ENCODE peak calls at places on chromosomes 4 and X, in eight cellular contexts. D is fibroblast of lung; Q is ascending aorta; R is NT2/D1; E is fibroblast of mammary gland; V is psoas muscle; W is H1; T is CD8-positive, alpha-beta memory T cell. J is an unnamed sample.

GRCh38 chr4:85005865-85006377 is 39.4 kb upstream of the WDFY3 start:
- DNase-seq in R (no peak), E (peak), Q (no peak), T (no peak), W (no peak), D (peak), V (no peak), J (peak)

GRCh38 chr4:38759077-38759789 is 23.6 kb downstream of the TLR10 start:
- DNase-seq in Q (peak), E (peak), T (peak), V (no peak), W (peak), R (no peak), D (peak), J (peak)

GRCh38 chr4:37516057-37516775 is 170.0 kb downstream of the RELL1 start:
- DNase-seq in D (peak), E (peak), W (no peak), Q (no peak), T (no peak), R (no peak), V (no peak), J (no peak)

GRCh38 chr4:74316397-74316796 is 8.1 kb downstream of the EPGN start:
- DNase-seq in D (no peak), R (no peak), W (no peak), T (no peak), E (no peak), Q (no peak), V (no peak), J (no peak)

GRCh38 chr4:136793848-136794247 is 738.4 kb downstream of the PCDH18 start:
- DNase-seq in T (no peak), E (peak), Q (no peak), R (no peak), W (no peak), D (no peak), V (no peak), J (no peak)

GRCh38 chrX:155535866-155536265 is 76.9 kb downstream of the TMLHE start:
- DNase-seq in E (no peak), T (no peak), Q (no peak), R (no peak), V (no peak), W (no peak), D (peak), J (no peak)

GRCh38 chr4:176838611-176839411 is 46.1 kb upstream of the VEGFC start:
- DNase-seq in T (no peak), E (peak), V (no peak), W (no peak), R (no peak), D (peak), Q (no peak), J (peak)

GRCh38 chrX:134174273-134174660 is 62.7 kb upstream of the CCDC160 start:
- DNase-seq in E (no peak), D (no peak), T (no peak), V (no peak), Q (no peak), R (no peak), W (no peak), J (no peak)

DNA sequence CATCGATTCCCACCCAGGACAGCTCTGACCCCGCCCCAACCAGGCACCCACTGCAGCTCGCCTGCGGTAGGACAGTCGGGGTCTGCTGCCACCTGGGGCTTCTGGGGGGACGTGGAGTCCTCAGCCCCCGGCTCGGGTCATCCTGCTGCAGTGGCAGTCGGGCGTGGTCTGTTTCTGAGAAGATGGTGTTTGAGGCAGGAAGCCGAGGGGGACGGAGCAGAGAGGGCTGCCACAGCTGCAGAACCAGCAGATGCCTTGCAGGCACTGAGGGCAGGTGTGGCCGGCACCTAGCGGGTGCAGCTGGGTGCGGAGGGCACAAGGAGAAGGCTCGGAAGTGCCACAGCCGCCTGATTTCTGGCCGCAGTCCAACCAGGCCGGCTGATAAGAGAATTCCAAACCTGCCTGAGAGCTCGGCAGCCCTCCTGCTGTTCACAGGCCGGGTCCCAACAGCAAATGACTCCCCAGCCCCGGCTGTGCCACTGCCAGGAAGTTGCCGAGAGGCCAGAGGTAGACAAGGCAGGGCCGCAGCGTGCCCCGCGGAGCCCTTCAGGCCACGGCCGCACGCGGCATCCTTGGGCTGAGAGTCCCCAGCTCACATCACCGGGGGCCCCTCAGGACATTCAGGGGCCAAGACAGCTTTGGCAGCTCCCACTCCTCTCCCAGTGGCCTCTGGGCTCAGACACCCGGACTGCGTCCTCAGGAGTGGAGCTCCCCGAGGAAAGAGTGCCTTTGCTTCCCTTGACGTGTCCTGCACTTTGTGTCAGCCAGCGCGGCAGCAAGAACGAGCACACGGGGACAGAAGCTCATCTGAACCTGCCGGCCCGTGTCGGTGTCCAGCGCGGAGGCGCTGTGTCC is 9.4 kb upstream of the CPLX1 start:
- DNase-seq in T (no peak), E (no peak), R (no peak), D (no peak), W (no peak), V (peak), Q (no peak), J (no peak)
- H3K4me3 ChIP-seq in T (no peak), E (no peak), R (no peak), D (no peak), W (no peak), V (no peak), Q (no peak), J (no peak)

DNA sequence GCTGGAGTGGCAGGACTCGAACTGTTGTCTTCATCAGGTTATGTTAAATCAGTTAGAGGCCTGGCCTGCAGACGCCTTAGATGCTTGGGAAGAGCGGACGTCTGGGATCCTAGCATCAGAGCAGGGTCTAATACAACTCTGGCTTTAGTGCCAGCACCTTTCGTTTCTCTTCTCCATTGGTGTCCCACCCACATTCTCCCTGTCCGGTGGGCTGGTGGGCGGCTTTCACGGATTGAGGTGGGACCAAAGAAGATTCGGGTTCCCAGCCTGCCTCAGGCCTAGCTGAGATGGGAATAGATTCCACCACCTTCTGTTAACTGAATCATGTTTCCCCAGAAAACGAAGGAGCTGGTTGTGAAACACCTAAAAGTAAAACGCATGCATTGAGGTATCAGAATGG is 939 bp downstream of the PDK3 start:
- DNase-seq in R (no peak), W (no peak), Q (no peak), E (no peak), D (no peak), T (no peak), V (no peak), J (no peak)
- H3K4me3 ChIP-seq in R (peak), W (peak), Q (peak), E (peak), D (peak), T (peak), V (peak), J (peak)

GRCh38 chrX:45184211-45184610 is 16.5 kb downstream of the DIPK2B start:
- DNase-seq in T (no peak), D (no peak), E (no peak), Q (no peak), V (no peak), W (no peak), R (no peak), J (no peak)

GRCh38 chrX:45191383-45191782 is 9.3 kb downstream of the DIPK2B start:
- DNase-seq in R (no peak), T (no peak), Q (no peak), D (no peak), W (no peak), E (no peak), V (no peak), J (no peak)

GRCh38 chrX:45191820-45192409 is 8.8 kb downstream of the DIPK2B start:
- DNase-seq in V (no peak), Q (no peak), W (no peak), D (peak), R (no peak), E (no peak), T (no peak), J (no peak)

GRCh38 chrX:45186643-45187026 is 14.0 kb downstream of the DIPK2B start:
- DNase-seq in R (no peak), Q (no peak), V (no peak), T (no peak), D (no peak), E (no peak), W (no peak), J (no peak)

GRCh38 chrX:45187731-45188130 is 12.9 kb downstream of the DIPK2B start:
- DNase-seq in D (no peak), R (no peak), W (no peak), V (no peak), Q (no peak), E (no peak), T (no peak), J (peak)
- H3K4me3 ChIP-seq in D (peak), R (no peak), W (no peak), V (peak), Q (peak), E (peak), T (no peak), J (peak)

GRCh38 chr4:6494431-6495295 is 22.2 kb upstream of the PPP2R2C start:
- DNase-seq in R (no peak), W (no peak), Q (peak), T (no peak), D (no peak), E (no peak), V (no peak), J (no peak)

GRCh38 chr4:6492861-6493667 is 20.6 kb upstream of the PPP2R2C start:
- DNase-seq in W (peak), T (no peak), R (no peak), Q (peak), E (no peak), V (no peak), D (no peak), J (no peak)

GRCh38 chr4:6492027-6492590 is 19.7 kb upstream of the PPP2R2C start:
- DNase-seq in W (peak), E (no peak), T (no peak), R (no peak), D (no peak), V (no peak), Q (peak), J (no peak)

GRCh38 chr4:6495296-6495590 is 22.8 kb upstream of the PPP2R2C start:
- DNase-seq in T (no peak), Q (no peak), V (no peak), E (no peak), R (no peak), W (peak), D (no peak), J (no peak)

GRCh38 chr4:6493668-6494304 is 21.4 kb upstream of the PPP2R2C start:
- DNase-seq in T (no peak), Q (peak), W (peak), V (no peak), E (no peak), R (no peak), D (peak), J (peak)
- H3K4me3 ChIP-seq in T (no peak), Q (no peak), W (no peak), V (no peak), E (no peak), R (no peak), D (no peak), J (no peak)

GRCh38 chrX:139560221-139560620 is 29.7 kb downstream of the F9 start:
- DNase-seq in R (no peak), D (peak), T (no peak), E (peak), V (no peak), Q (no peak), W (no peak), J (peak)

GRCh38 chrX:139559383-139560042 is 29.0 kb downstream of the F9 start:
- DNase-seq in V (no peak), T (no peak), E (peak), W (no peak), D (peak), Q (no peak), R (peak), J (no peak)

GRCh38 chrX:139554367-139554766 is 23.8 kb downstream of the F9 start:
- DNase-seq in V (no peak), E (no peak), R (no peak), T (no peak), D (no peak), Q (no peak), W (no peak), J (no peak)

GRCh38 chrX:139554991-139555675 is 24.6 kb downstream of the F9 start:
- DNase-seq in R (no peak), E (no peak), V (no peak), Q (no peak), D (no peak), T (no peak), W (peak), J (no peak)
- H3K4me3 ChIP-seq in R (no peak), E (no peak), V (no peak), Q (no peak), D (no peak), T (no peak), W (no peak), J (no peak)

J was measured in foreskin fibroblast.